ENCODE peak calls at places on chromosomes 13 and 19, in nine cellular contexts. D is lower leg skin, O is uterus, S is body of pancreas, K is ovary, U is esophagus muscularis mucosa, H is heart left ventricle, W is breast epithelium, P is adrenal gland. M is an unnamed sample.

GRCh38 chr13:30268673-30269072 is 38.7 kb downstream of the KATNAL1 start:
- DNase-seq in D (no peak), O (no peak), S (no peak), K (no peak), U (no peak), H (no peak), W (no peak), P (no peak), M (no peak)

GRCh38 chr13:51231456-51231855 is 9.3 kb downstream of the FAM124A start:
- DNase-seq in D (no peak), O (no peak), S (no peak), K (no peak), U (no peak), H (no peak), W (no peak), P (no peak), M (no peak)

GRCh38 chr13:85405316-85405897 is 393.8 kb downstream of the SLITRK6 start:
- DNase-seq in D (no peak), O (no peak), S (no peak), K (no peak), U (no peak), H (no peak), W (no peak), P (no peak), M (no peak)

GRCh38 chr19:2529473-2529918 is 53.6 kb downstream of the GADD45B start:
- DNase-seq in D (no peak), O (no peak), S (no peak), K (no peak), U (no peak), H (no peak), W (peak), P (no peak), M (peak)

GRCh38 chr13:96052655-96053002 is 572 bp downstream of the UGGT2 start:
- DNase-seq in D (no peak), O (no peak), S (no peak), K (no peak), U (no peak), H (no peak), W (no peak), P (no peak), M (peak)

GRCh38 chr13:27022571-27023311 is 148.9 kb downstream of the USP12 start:
- DNase-seq in D (peak), O (no peak), S (no peak), K (no peak), U (no peak), H (no peak), W (no peak), P (no peak), M (no peak)

GRCh38 chr13:106570354-106570822 is 2.5 kb upstream of the ARGLU1 start:
- DNase-seq in D (peak), O (peak), S (peak), K (peak), U (no peak), H (peak), W (peak), P (peak), M (peak)

GRCh38 chr13:40388617-40389016 is 277.8 kb downstream of the FOXO1 start:
- DNase-seq in D (no peak), O (no peak), S (peak), K (no peak), U (peak), H (no peak), W (peak), P (no peak), M (no peak)

GRCh38 chr13:77925616-77926015 is 7.0 kb upstream of the EDNRB start:
- DNase-seq in D (no peak), O (no peak), S (no peak), K (no peak), U (no peak), H (no peak), W (no peak), P (no peak), M (no peak)

GRCh38 chr13:99281811-99282263 is 23.7 kb upstream of the GPR18 start:
- DNase-seq in D (peak), O (no peak), S (peak), K (no peak), U (no peak), H (peak), W (no peak), P (peak), M (no peak)

GRCh38 chr19:17194608-17195007 is 20.5 kb upstream of the USE1 start:
- DNase-seq in D (no peak), O (no peak), S (no peak), K (no peak), U (no peak), H (no peak), W (no peak), P (no peak), M (no peak)

GRCh38 chr19:34654796-34655195 is 22.2 kb downstream of the SCGB2B2 start:
- DNase-seq in D (no peak), O (no peak), S (no peak), K (no peak), U (no peak), H (no peak), W (no peak), P (no peak), M (no peak)

GRCh38 chr13:112587767-112588489 is at the start of gene TUBGCP3:
- DNase-seq in D (peak), O (peak), S (peak), K (peak), U (no peak), H (peak), W (peak), P (peak), M (peak)
- TF ChIP-seq POLR2A in D (no peak), O (peak), S (peak), K (no peak), U (no peak), H (no peak), W (no peak), P (peak), M (peak)

DNA sequence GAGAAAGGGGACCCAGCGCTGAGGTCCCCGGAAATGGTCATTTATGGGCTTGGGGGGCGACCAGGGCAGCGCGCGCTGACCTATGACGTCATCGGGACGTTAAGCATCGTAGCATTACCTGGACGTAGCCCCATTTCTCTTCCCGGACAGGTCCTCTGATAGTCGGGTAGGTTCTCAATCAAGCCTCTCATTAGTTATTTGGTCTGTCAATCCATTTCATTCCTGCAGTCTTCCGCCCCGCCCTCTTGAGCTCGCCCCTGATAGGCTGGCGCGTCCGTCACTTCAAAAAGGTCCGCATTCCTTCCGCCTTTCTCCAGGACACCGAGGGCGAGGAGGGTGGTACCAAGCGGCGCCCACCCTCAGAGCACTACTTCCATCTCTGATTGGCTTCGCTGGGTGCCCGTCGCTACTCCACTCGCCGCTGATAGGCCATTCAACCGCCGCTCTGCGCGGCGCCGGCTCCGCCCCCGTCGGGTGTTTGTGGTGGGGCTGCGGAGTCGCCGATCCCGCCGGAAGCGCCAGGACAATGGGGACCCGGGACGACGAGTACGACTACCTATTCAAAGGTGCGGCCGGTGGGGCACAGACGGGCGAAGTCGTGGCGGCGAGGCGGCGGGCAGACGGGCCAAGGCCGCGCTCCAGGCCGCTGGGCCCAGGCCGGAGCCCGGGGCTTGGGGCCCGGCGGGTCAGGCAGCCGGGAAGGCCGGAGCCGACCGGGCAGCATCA is at the start of gene RAB11B:
- DNase-seq in D (peak), O (peak), S (peak), K (peak), U (peak), H (peak), W (peak), P (peak), M (peak)
- TF ChIP-seq POLR2A in D (no peak), O (peak), S (peak), K (peak), U (peak), H (no peak), W (peak), P (peak), M (peak)

GRCh38 chr19:15141143-15141542 is 33.9 kb downstream of the SYDE1 start:
- DNase-seq in D (no peak), O (no peak), S (no peak), K (no peak), U (no peak), H (no peak), W (no peak), P (no peak), M (no peak)

GRCh38 chr19:15138427-15138826 is 31.2 kb downstream of the SYDE1 start:
- DNase-seq in D (no peak), O (no peak), S (no peak), K (no peak), U (no peak), H (no peak), W (no peak), P (no peak), M (no peak)

GRCh38 chr19:15137777-15138176 is 30.6 kb downstream of the SYDE1 start:
- DNase-seq in D (no peak), O (no peak), S (no peak), K (no peak), U (no peak), H (no peak), W (no peak), P (no peak), M (no peak)

GRCh38 chr19:15142313-15142712 is 35.1 kb downstream of the SYDE1 start:
- DNase-seq in D (no peak), O (no peak), S (no peak), K (no peak), U (no peak), H (no peak), W (no peak), P (no peak), M (no peak)

GRCh38 chr19:15136234-15136954 is 29.2 kb downstream of the SYDE1 start:
- DNase-seq in D (no peak), O (no peak), S (no peak), K (no peak), U (no peak), H (no peak), W (no peak), P (no peak), M (no peak)
- TF ChIP-seq POLR2A in D (no peak), O (no peak), S (no peak), K (no peak), U (no peak), H (no peak), W (no peak), P (no peak), M (no peak)

GRCh38 chr19:1248454-1249297 is at the start of gene MIDN:
- DNase-seq in D (peak), O (peak), S (peak), K (peak), U (peak), H (peak), W (peak), P (peak), M (peak)
- TF ChIP-seq POLR2A in D (no peak), O (peak), S (peak), K (peak), U (peak), H (peak), W (peak), P (peak), M (peak)

GRCh38 chr13:100675660-100676129 is 1.1 kb upstream of the TMTC4 start:
- DNase-seq in D (no peak), O (no peak), S (no peak), K (no peak), U (no peak), H (no peak), W (no peak), P (no peak), M (no peak)

GRCh38 chr13:100674363-100674847 is at the start of gene TMTC4:
- DNase-seq in D (no peak), O (no peak), S (no peak), K (no peak), U (no peak), H (no peak), W (no peak), P (no peak), M (no peak)

GRCh38 chr13:100673831-100674362 is 698 bp downstream of the TMTC4 start:
- DNase-seq in D (no peak), O (peak), S (peak), K (peak), U (no peak), H (peak), W (no peak), P (peak), M (peak)

GRCh38 chr13:100673376-100673830 is 1.2 kb downstream of the TMTC4 start:
- DNase-seq in D (no peak), O (no peak), S (no peak), K (no peak), U (no peak), H (no peak), W (no peak), P (no peak), M (no peak)

DNA sequence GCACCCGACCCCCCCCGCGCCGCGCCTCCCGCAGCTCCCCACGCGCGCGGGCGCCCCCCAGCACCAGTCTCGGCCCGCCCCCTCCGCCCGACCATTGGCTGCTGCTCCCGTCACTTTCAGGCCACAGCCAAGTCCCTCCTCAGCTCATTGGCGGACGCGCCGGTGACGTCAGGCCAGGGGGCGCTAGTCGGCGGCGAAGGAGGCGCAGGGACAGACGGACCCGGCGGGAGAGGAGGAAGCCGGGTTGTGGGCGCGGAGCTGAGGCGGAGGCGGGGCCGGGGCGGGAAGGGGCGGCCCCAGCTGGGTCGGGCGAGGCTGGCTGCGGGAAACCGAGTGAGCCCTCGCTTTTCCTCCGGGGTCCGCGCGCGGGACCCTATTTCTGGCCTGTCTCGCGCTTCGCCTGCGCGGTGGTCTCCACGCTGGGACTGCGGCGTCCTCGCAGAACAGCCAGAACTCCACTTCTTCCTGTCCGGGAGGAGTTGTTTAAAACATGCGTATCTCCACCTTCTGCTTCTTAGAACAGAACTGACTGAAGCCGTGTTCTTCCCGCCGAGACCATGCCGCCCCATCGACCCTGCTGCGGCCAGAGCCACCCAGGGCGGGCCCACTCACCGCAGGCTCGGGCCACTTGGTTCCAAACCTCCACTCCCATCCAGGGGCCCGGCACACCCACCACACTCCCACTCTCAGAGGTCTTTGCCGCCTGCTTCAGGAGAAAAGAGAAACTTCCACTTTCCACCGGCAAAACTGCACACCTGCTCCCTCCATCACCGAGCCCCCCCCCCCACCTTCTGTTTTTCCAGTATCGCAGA is 459 bp upstream of the TMTC4 start:
- DNase-seq in D (peak), O (peak), S (peak), K (peak), U (peak), H (peak), W (peak), P (peak), M (peak)
- TF ChIP-seq POLR2A in D (no peak), O (peak), S (peak), K (peak), U (peak), H (no peak), W (peak), P (no peak), M (peak)

GRCh38 chr19:18440936-18441803 is 3.2 kb upstream of the ISYNA1 start:
- DNase-seq in D (no peak), O (no peak), S (no peak), K (peak), U (no peak), H (no peak), W (no peak), P (no peak), M (no peak)
- TF ChIP-seq POLR2A in D (no peak), O (no peak), S (no peak), K (no peak), U (no peak), H (no peak), W (no peak), P (no peak), M (no peak)

M was measured in H54.